ENCODE peak calls at places on chromosomes 7 and 10, in six cellular contexts. One of them, this sample, is unnamed.

GRCh38 chr7:93172683-93173082 is 24.5 kb upstream of the SAMD9L start:
- DNase-seq in GM12878: no peak
- DNase-seq in HL-60: no peak
- DNase-seq in K562: no peak
- DNase-seq in HepG2: no peak
- DNase-seq in SK-N-SH: no peak
- DNase-seq in this sample: no peak

GRCh38 chr7:51123322-51124021 is 193.1 kb downstream of the COBL start:
- DNase-seq in GM12878: no peak
- DNase-seq in HL-60: no peak
- DNase-seq in K562: no peak
- DNase-seq in HepG2: no peak
- DNase-seq in SK-N-SH: no peak
- DNase-seq in this sample: peak

GRCh38 chr10:84294766-84295447 is 33.5 kb upstream of the CCSER2 start:
- DNase-seq in GM12878: no peak
- DNase-seq in HL-60: no peak
- DNase-seq in K562: no peak
- DNase-seq in HepG2: no peak
- DNase-seq in SK-N-SH: no peak
- DNase-seq in this sample: no peak

GRCh38 chr7:56447864-56448693 is 331.9 kb upstream of the NUPR2 start:
- DNase-seq in GM12878: no peak
- DNase-seq in HL-60: no peak
- DNase-seq in K562: peak
- DNase-seq in HepG2: no peak
- DNase-seq in SK-N-SH: peak
- DNase-seq in this sample: no peak

GRCh38 chr7:21941570-21942224 is 4.0 kb downstream of the CDCA7L start:
- DNase-seq in GM12878: peak
- DNase-seq in HL-60: no peak
- DNase-seq in K562: no peak
- DNase-seq in HepG2: no peak
- DNase-seq in SK-N-SH: peak
- DNase-seq in this sample: no peak

GRCh38 chr7:45681596-45682357 is 107.6 kb downstream of the ADCY1 start:
- DNase-seq in GM12878: no peak
- DNase-seq in HL-60: no peak
- DNase-seq in K562: no peak
- DNase-seq in HepG2: no peak
- DNase-seq in SK-N-SH: no peak
- DNase-seq in this sample: peak

GRCh38 chr10:4475796-4476195 is 350.2 kb upstream of the AKR1E2 start:
- DNase-seq in GM12878: no peak
- DNase-seq in HL-60: no peak
- DNase-seq in K562: no peak
- DNase-seq in HepG2: no peak
- DNase-seq in SK-N-SH: no peak
- DNase-seq in this sample: no peak

GRCh38 chr10:127834221-127834620 is 58.5 kb downstream of the CLRN3 start:
- DNase-seq in GM12878: no peak
- DNase-seq in HL-60: no peak
- DNase-seq in K562: no peak
- DNase-seq in HepG2: no peak
- DNase-seq in SK-N-SH: no peak
- DNase-seq in this sample: no peak

GRCh38 chr10:71771821-71772617 is 1.3 kb downstream of the VSIR start:
- DNase-seq in GM12878: no peak
- DNase-seq in HL-60: peak
- DNase-seq in K562: peak
- DNase-seq in HepG2: no peak
- DNase-seq in SK-N-SH: no peak
- DNase-seq in this sample: no peak

GRCh38 chr7:150769768-150770167 is 30.4 kb downstream of the TMEM176B start:
- DNase-seq in GM12878: no peak
- DNase-seq in HL-60: no peak
- DNase-seq in K562: no peak
- DNase-seq in HepG2: no peak
- DNase-seq in SK-N-SH: no peak
- DNase-seq in this sample: no peak

GRCh38 chr7:159126496-159127345 is 17.9 kb downstream of the VIPR2 start:
- DNase-seq in GM12878: no peak
- DNase-seq in HL-60: no peak
- DNase-seq in K562: no peak
- DNase-seq in HepG2: no peak
- DNase-seq in SK-N-SH: no peak
- DNase-seq in this sample: no peak

GRCh38 chr10:61902448-61903183 is 1.1 kb downstream of the ARID5B start:
- DNase-seq in GM12878: no peak
- DNase-seq in HL-60: no peak
- DNase-seq in K562: peak
- DNase-seq in HepG2: peak
- DNase-seq in SK-N-SH: peak
- DNase-seq in this sample: no peak

GRCh38 chr7:158076656-158077055 is 511.0 kb downstream of the PTPRN2 start:
- DNase-seq in GM12878: no peak
- DNase-seq in HL-60: no peak
- DNase-seq in K562: no peak
- DNase-seq in HepG2: no peak
- DNase-seq in SK-N-SH: peak
- DNase-seq in this sample: no peak

GRCh38 chr10:11631890-11632587 is 20.6 kb upstream of the USP6NL start:
- DNase-seq in GM12878: peak
- DNase-seq in HL-60: no peak
- DNase-seq in K562: no peak
- DNase-seq in HepG2: no peak
- DNase-seq in SK-N-SH: no peak
- DNase-seq in this sample: no peak

GRCh38 chr7:22730921-22731654 is 4.1 kb downstream of the IL6 start:
- DNase-seq in GM12878: no peak
- DNase-seq in HL-60: no peak
- DNase-seq in K562: no peak
- DNase-seq in HepG2: no peak
- DNase-seq in SK-N-SH: no peak
- DNase-seq in this sample: no peak

GRCh38 chr10:114208351-114208750 is 29.2 kb downstream of the TDRD1 start:
- DNase-seq in GM12878: no peak
- DNase-seq in HL-60: no peak
- DNase-seq in K562: no peak
- DNase-seq in HepG2: no peak
- DNase-seq in SK-N-SH: no peak
- DNase-seq in this sample: peak

GRCh38 chr7:127885843-127886242 is 145.4 kb downstream of the LRRC4 start:
- DNase-seq in GM12878: no peak
- DNase-seq in HL-60: no peak
- DNase-seq in K562: peak
- DNase-seq in HepG2: no peak
- DNase-seq in SK-N-SH: no peak
- DNase-seq in this sample: no peak

GRCh38 chr7:2248984-2249694 is 7.1 kb downstream of the NUDT1 start:
- DNase-seq in GM12878: peak
- DNase-seq in HL-60: no peak
- DNase-seq in K562: peak
- DNase-seq in HepG2: no peak
- DNase-seq in SK-N-SH: peak
- DNase-seq in this sample: no peak

GRCh38 chr7:120716306-120716705 is 141.6 kb downstream of the TSPAN12 start:
- DNase-seq in GM12878: no peak
- DNase-seq in HL-60: no peak
- DNase-seq in K562: no peak
- DNase-seq in HepG2: no peak
- DNase-seq in SK-N-SH: no peak
- DNase-seq in this sample: no peak

GRCh38 chr10:32950457-32951109 is 7.4 kb downstream of the ITGB1 start:
- DNase-seq in GM12878: no peak
- DNase-seq in HL-60: no peak
- DNase-seq in K562: no peak
- DNase-seq in HepG2: no peak
- DNase-seq in SK-N-SH: no peak
- DNase-seq in this sample: no peak

GRCh38 chr10:70849582-70850016 is 33.9 kb downstream of the SGPL1 start:
- DNase-seq in GM12878: no peak
- DNase-seq in HL-60: no peak
- DNase-seq in K562: no peak
- DNase-seq in HepG2: peak
- DNase-seq in SK-N-SH: no peak
- DNase-seq in this sample: no peak

GRCh38 chr7:42348071-42348470 is 111.1 kb upstream of the GLI3 start:
- DNase-seq in GM12878: no peak
- DNase-seq in HL-60: no peak
- DNase-seq in K562: no peak
- DNase-seq in HepG2: no peak
- DNase-seq in SK-N-SH: no peak
- DNase-seq in this sample: no peak

GRCh38 chr7:42348627-42349026 is 111.6 kb upstream of the GLI3 start:
- DNase-seq in GM12878: no peak
- DNase-seq in HL-60: no peak
- DNase-seq in K562: no peak
- DNase-seq in HepG2: no peak
- DNase-seq in SK-N-SH: peak
- DNase-seq in this sample: no peak

GRCh38 chr7:42350801-42351200 is 113.8 kb upstream of the GLI3 start:
- DNase-seq in GM12878: no peak
- DNase-seq in HL-60: no peak
- DNase-seq in K562: no peak
- DNase-seq in HepG2: no peak
- DNase-seq in SK-N-SH: no peak
- DNase-seq in this sample: no peak

GRCh38 chr7:42347616-42348015 is 110.6 kb upstream of the GLI3 start:
- DNase-seq in GM12878: no peak
- DNase-seq in HL-60: no peak
- DNase-seq in K562: no peak
- DNase-seq in HepG2: no peak
- DNase-seq in SK-N-SH: no peak
- DNase-seq in this sample: no peak

DNA sequence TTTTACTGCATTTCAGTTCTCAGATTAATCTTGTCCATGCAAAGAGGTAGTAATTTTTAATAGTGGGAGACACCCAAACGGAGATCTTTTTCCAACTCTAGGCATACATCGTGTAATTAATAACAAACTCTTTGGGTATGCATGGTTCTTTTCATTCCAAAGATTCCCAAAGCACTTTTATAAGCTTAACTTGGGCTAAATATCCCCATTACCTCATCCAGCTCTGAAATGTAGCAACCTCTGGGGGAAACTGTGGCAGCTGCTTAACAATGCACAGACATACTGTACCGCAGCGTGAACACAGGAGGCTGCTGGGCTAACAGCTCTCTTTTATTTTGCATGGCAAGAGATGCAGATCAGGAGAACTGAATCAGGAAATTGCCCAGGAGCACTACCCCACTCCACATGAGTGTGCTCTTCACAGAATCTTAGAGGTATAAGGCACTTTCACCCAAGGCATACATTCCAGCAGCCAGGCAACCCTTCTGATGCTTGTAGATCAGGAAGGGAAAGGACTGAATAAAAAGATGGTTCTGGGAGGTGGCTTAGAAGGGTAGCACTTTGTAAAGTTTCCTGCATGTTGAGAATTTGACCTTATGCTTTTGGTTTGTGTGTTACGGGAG is 114.4 kb upstream of the GLI3 start:
- DNase-seq in GM12878: no peak
- DNase-seq in HL-60: no peak
- DNase-seq in K562: no peak
- DNase-seq in HepG2: no peak
- DNase-seq in SK-N-SH: no peak
- DNase-seq in this sample: no peak
- TF ChIP-seq GABPA in GM12878: no peak
- TF ChIP-seq GABPA in HL-60: no peak
- TF ChIP-seq GABPA in K562: no peak
- TF ChIP-seq GABPA in HepG2: no peak
- TF ChIP-seq GABPA in SK-N-SH: no peak
- TF ChIP-seq GABPA in this sample: no peak

DNA sequence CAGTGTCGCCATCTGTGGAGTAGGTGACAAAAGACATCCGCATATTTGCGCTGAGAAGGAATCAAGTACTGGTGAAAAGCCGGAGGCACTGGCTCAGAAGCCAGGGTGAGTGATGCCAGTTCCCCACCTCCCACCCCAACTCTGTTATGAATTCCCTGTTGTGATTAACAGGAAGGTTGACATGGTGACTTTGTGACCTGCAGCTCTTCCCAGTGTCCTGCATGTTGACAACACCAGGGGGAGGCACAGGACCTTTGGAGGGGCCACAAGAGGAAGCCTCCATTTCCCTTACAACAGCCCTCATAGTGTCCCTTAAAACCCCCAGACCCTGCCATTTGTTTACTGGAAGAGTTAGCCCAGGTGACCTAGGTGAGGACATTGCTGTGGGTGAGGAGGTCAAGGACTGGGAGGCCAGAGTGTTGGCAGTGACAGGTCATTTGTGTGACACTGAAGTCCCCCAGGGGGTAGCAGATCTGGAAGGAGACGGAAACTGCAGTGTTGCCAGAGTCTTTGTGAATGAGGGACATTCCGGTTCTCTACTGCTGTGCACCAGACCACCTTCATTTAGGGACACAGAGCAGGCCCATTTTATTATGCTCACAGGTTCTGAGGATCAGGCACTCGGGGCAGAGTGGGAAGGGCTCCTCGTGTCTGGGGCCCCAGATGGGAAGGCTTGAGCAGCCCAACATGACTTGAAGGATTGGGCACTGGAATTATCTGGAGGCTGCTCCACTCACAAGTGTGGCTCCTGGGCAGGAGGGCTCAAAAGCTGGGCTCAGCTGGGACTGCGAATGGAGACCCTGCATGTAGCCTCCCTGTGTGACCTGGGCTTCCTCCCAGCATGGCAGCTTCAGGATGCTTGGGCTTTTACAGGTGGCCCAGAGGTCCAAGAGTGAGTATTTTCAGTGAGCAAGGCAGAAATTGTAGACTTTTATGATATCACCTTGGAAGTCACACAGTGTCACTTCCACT is 13.0 kb upstream of the ANTXRL start:
- DNase-seq in GM12878: no peak
- DNase-seq in HL-60: no peak
- DNase-seq in K562: peak
- DNase-seq in HepG2: peak
- DNase-seq in SK-N-SH: no peak
- DNase-seq in this sample: peak
- TF ChIP-seq GABPA in GM12878: no peak
- TF ChIP-seq GABPA in HL-60: no peak
- TF ChIP-seq GABPA in K562: no peak
- TF ChIP-seq GABPA in HepG2: no peak
- TF ChIP-seq GABPA in SK-N-SH: no peak
- TF ChIP-seq GABPA in this sample: no peak

GRCh38 chr7:77217474-77218185 is 18.0 kb upstream of the FGL2 start:
- DNase-seq in GM12878: no peak
- DNase-seq in HL-60: no peak
- DNase-seq in K562: no peak
- DNase-seq in HepG2: no peak
- DNase-seq in SK-N-SH: no peak
- DNase-seq in this sample: no peak
- TF ChIP-seq GABPA in GM12878: no peak
- TF ChIP-seq GABPA in HL-60: no peak
- TF ChIP-seq GABPA in K562: no peak
- TF ChIP-seq GABPA in HepG2: no peak
- TF ChIP-seq GABPA in SK-N-SH: no peak
- TF ChIP-seq GABPA in this sample: no peak

DNA sequence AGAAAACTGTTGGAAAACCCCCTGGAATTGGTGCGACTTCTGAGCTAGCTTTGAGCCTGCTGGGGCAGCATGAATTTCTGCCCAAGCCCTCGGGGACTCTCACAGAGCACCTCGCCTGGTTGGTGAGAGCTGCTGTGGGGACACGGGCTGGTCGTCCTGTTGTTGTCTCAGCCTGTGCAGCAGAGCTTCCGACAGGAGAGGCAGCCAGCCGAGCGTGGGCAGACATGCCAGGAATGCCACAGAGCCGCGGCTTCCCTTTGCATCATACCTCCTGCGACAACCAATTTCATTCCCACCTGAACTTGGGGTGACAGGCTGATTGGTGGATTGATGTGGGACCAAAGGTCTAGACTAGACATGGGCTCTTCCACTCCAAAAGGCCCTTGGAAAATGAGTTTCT is 60.2 kb upstream of the NRBF2 start:
- DNase-seq in GM12878: no peak
- DNase-seq in HL-60: no peak
- DNase-seq in K562: no peak
- DNase-seq in HepG2: no peak
- DNase-seq in SK-N-SH: no peak
- DNase-seq in this sample: no peak
- TF ChIP-seq GABPA in GM12878: no peak
- TF ChIP-seq GABPA in HL-60: no peak
- TF ChIP-seq GABPA in K562: no peak
- TF ChIP-seq GABPA in HepG2: no peak
- TF ChIP-seq GABPA in SK-N-SH: no peak
- TF ChIP-seq GABPA in this sample: no peak

This sample was measured in H1.